ENCODE peak calls at places on chromosomes 12 and 14, in eight cellular contexts. One of them, this sample, is unnamed.
A peak's percentile ranks its signal among the peaks of the same experiment; 100 is the strongest.

GRCh38 chr12:89709994-89710872 is 1.6 kb upstream of the ATP2B1 start:
- DNase-seq in IMR-90: peak; percentile 54
- DNase-seq in left ventricle myocardium inferior: peak; percentile 63
- DNase-seq in psoas muscle: peak; percentile 83
- DNase-seq in effector memory CD4-positive, alpha-beta T cell: no peak
- DNase-seq in naive thymus-derived CD4-positive, alpha-beta T cell: peak; percentile 37
- DNase-seq in stomach: peak; percentile 52
- DNase-seq in esophagus squamous epithelium: no peak
- DNase-seq in this sample: peak; percentile 77

GRCh38 chr12:112367986-112368385 is 14.2 kb downstream of the HECTD4 start:
- DNase-seq in IMR-90: no peak
- DNase-seq in left ventricle myocardium inferior: no peak
- DNase-seq in psoas muscle: no peak
- DNase-seq in effector memory CD4-positive, alpha-beta T cell: no peak
- DNase-seq in naive thymus-derived CD4-positive, alpha-beta T cell: no peak
- DNase-seq in stomach: no peak
- DNase-seq in esophagus squamous epithelium: no peak
- DNase-seq in this sample: no peak

GRCh38 chr12:108939594-108939993 is 59.7 kb downstream of the DAO start:
- DNase-seq in IMR-90: peak; percentile 13
- DNase-seq in left ventricle myocardium inferior: no peak
- DNase-seq in psoas muscle: no peak
- DNase-seq in effector memory CD4-positive, alpha-beta T cell: no peak
- DNase-seq in naive thymus-derived CD4-positive, alpha-beta T cell: peak; percentile 5
- DNase-seq in stomach: no peak
- DNase-seq in esophagus squamous epithelium: no peak
- DNase-seq in this sample: peak; percentile 56

GRCh38 chr12:12689672-12690287 is 6.2 kb downstream of the GPR19 start:
- DNase-seq in IMR-90: peak; percentile 11
- DNase-seq in left ventricle myocardium inferior: no peak
- DNase-seq in psoas muscle: no peak
- DNase-seq in effector memory CD4-positive, alpha-beta T cell: no peak
- DNase-seq in naive thymus-derived CD4-positive, alpha-beta T cell: no peak
- DNase-seq in stomach: no peak
- DNase-seq in esophagus squamous epithelium: no peak
- DNase-seq in this sample: no peak

GRCh38 chr14:59182641-59183040 is 5.8 kb upstream of the DAAM1 start:
- DNase-seq in IMR-90: no peak
- DNase-seq in left ventricle myocardium inferior: no peak
- DNase-seq in psoas muscle: no peak
- DNase-seq in effector memory CD4-positive, alpha-beta T cell: no peak
- DNase-seq in naive thymus-derived CD4-positive, alpha-beta T cell: no peak
- DNase-seq in stomach: no peak
- DNase-seq in esophagus squamous epithelium: no peak
- DNase-seq in this sample: no peak

GRCh38 chr12:75722714-75723200 is 211.3 kb upstream of the KRR1 start:
- DNase-seq in IMR-90: peak; percentile 93
- DNase-seq in left ventricle myocardium inferior: no peak
- DNase-seq in psoas muscle: no peak
- DNase-seq in effector memory CD4-positive, alpha-beta T cell: peak; percentile 1
- DNase-seq in naive thymus-derived CD4-positive, alpha-beta T cell: no peak
- DNase-seq in stomach: no peak
- DNase-seq in esophagus squamous epithelium: no peak
- DNase-seq in this sample: no peak

GRCh38 chr12:51240971-51241370 is 2.3 kb downstream of the DAZAP2 start:
- DNase-seq in IMR-90: peak; percentile 83
- DNase-seq in left ventricle myocardium inferior: no peak
- DNase-seq in psoas muscle: no peak
- DNase-seq in effector memory CD4-positive, alpha-beta T cell: no peak
- DNase-seq in naive thymus-derived CD4-positive, alpha-beta T cell: no peak
- DNase-seq in stomach: no peak
- DNase-seq in esophagus squamous epithelium: no peak
- DNase-seq in this sample: no peak

GRCh38 chr12:61654698-61655097 is 605.5 kb upstream of the USP15 start:
- DNase-seq in IMR-90: no peak
- DNase-seq in left ventricle myocardium inferior: no peak
- DNase-seq in psoas muscle: no peak
- DNase-seq in effector memory CD4-positive, alpha-beta T cell: no peak
- DNase-seq in naive thymus-derived CD4-positive, alpha-beta T cell: no peak
- DNase-seq in stomach: no peak
- DNase-seq in esophagus squamous epithelium: no peak
- DNase-seq in this sample: no peak

GRCh38 chr12:48936379-48936979 is 11.2 kb upstream of the FKBP11 start:
- DNase-seq in IMR-90: peak; percentile 79
- DNase-seq in left ventricle myocardium inferior: peak; percentile 62
- DNase-seq in psoas muscle: peak; percentile 83
- DNase-seq in effector memory CD4-positive, alpha-beta T cell: peak; percentile 70
- DNase-seq in naive thymus-derived CD4-positive, alpha-beta T cell: peak; percentile 80
- DNase-seq in stomach: peak; percentile 78
- DNase-seq in esophagus squamous epithelium: no peak
- DNase-seq in this sample: peak; percentile 90

GRCh38 chr12:4212845-4213244 is 60.7 kb upstream of the CCND2 start:
- DNase-seq in IMR-90: no peak
- DNase-seq in left ventricle myocardium inferior: no peak
- DNase-seq in psoas muscle: no peak
- DNase-seq in effector memory CD4-positive, alpha-beta T cell: no peak
- DNase-seq in naive thymus-derived CD4-positive, alpha-beta T cell: no peak
- DNase-seq in stomach: no peak
- DNase-seq in esophagus squamous epithelium: no peak
- DNase-seq in this sample: no peak

GRCh38 chr14:38583471-38583870 is 327.6 kb upstream of the CLEC14A start:
- DNase-seq in IMR-90: no peak
- DNase-seq in left ventricle myocardium inferior: no peak
- DNase-seq in psoas muscle: no peak
- DNase-seq in effector memory CD4-positive, alpha-beta T cell: no peak
- DNase-seq in naive thymus-derived CD4-positive, alpha-beta T cell: no peak
- DNase-seq in stomach: no peak
- DNase-seq in esophagus squamous epithelium: no peak
- DNase-seq in this sample: no peak

GRCh38 chr12:82554529-82554928 is 132.2 kb upstream of the TMTC2 start:
- DNase-seq in IMR-90: no peak
- DNase-seq in left ventricle myocardium inferior: no peak
- DNase-seq in psoas muscle: no peak
- DNase-seq in effector memory CD4-positive, alpha-beta T cell: no peak
- DNase-seq in naive thymus-derived CD4-positive, alpha-beta T cell: no peak
- DNase-seq in stomach: no peak
- DNase-seq in esophagus squamous epithelium: no peak
- DNase-seq in this sample: no peak

GRCh38 chr12:119089668-119090013 is 89.1 kb upstream of the HSPB8 start:
- DNase-seq in IMR-90: no peak
- DNase-seq in left ventricle myocardium inferior: no peak
- DNase-seq in psoas muscle: no peak
- DNase-seq in effector memory CD4-positive, alpha-beta T cell: no peak
- DNase-seq in naive thymus-derived CD4-positive, alpha-beta T cell: no peak
- DNase-seq in stomach: no peak
- DNase-seq in esophagus squamous epithelium: no peak
- DNase-seq in this sample: no peak
- H3K27ac ChIP-seq in IMR-90: no peak overlapping the region
- H3K27ac ChIP-seq in left ventricle myocardium inferior: no peak overlapping the region
- H3K27ac ChIP-seq in psoas muscle: no peak overlapping the region
- H3K27ac ChIP-seq in effector memory CD4-positive, alpha-beta T cell: no peak overlapping the region
- H3K27ac ChIP-seq in naive thymus-derived CD4-positive, alpha-beta T cell: no peak overlapping the region
- H3K27ac ChIP-seq in stomach: no peak overlapping the region
- H3K27ac ChIP-seq in esophagus squamous epithelium: no peak overlapping the region
- H3K27ac ChIP-seq in this sample: no peak overlapping the region

GRCh38 chr14:22547309-22547947 is 41.6 kb downstream of the DAD1 start:
- DNase-seq in IMR-90: no peak
- DNase-seq in left ventricle myocardium inferior: peak; percentile 52
- DNase-seq in psoas muscle: peak; percentile 79
- DNase-seq in effector memory CD4-positive, alpha-beta T cell: no peak
- DNase-seq in naive thymus-derived CD4-positive, alpha-beta T cell: no peak
- DNase-seq in stomach: no peak
- DNase-seq in esophagus squamous epithelium: no peak
- DNase-seq in this sample: no peak

GRCh38 chr14:22547948-22548750 is 40.9 kb downstream of the DAD1 start:
- DNase-seq in IMR-90: no peak
- DNase-seq in left ventricle myocardium inferior: no peak
- DNase-seq in psoas muscle: no peak
- DNase-seq in effector memory CD4-positive, alpha-beta T cell: no peak
- DNase-seq in naive thymus-derived CD4-positive, alpha-beta T cell: no peak
- DNase-seq in stomach: no peak
- DNase-seq in esophagus squamous epithelium: no peak
- DNase-seq in this sample: no peak

GRCh38 chr14:22545842-22546721 is 42.9 kb downstream of the DAD1 start:
- DNase-seq in IMR-90: peak; percentile 89
- DNase-seq in left ventricle myocardium inferior: no peak
- DNase-seq in psoas muscle: no peak
- DNase-seq in effector memory CD4-positive, alpha-beta T cell: no peak
- DNase-seq in naive thymus-derived CD4-positive, alpha-beta T cell: no peak
- DNase-seq in stomach: no peak
- DNase-seq in esophagus squamous epithelium: no peak
- DNase-seq in this sample: peak; percentile 50

GRCh38 chr14:22544881-22545420 is 44.1 kb downstream of the DAD1 start:
- DNase-seq in IMR-90: no peak
- DNase-seq in left ventricle myocardium inferior: no peak
- DNase-seq in psoas muscle: no peak
- DNase-seq in effector memory CD4-positive, alpha-beta T cell: no peak
- DNase-seq in naive thymus-derived CD4-positive, alpha-beta T cell: no peak
- DNase-seq in stomach: no peak
- DNase-seq in esophagus squamous epithelium: no peak
- DNase-seq in this sample: no peak

GRCh38 chr14:22546722-22547071 is 42.3 kb downstream of the DAD1 start:
- DNase-seq in IMR-90: no peak
- DNase-seq in left ventricle myocardium inferior: no peak
- DNase-seq in psoas muscle: no peak
- DNase-seq in effector memory CD4-positive, alpha-beta T cell: no peak
- DNase-seq in naive thymus-derived CD4-positive, alpha-beta T cell: no peak
- DNase-seq in stomach: no peak
- DNase-seq in esophagus squamous epithelium: no peak
- DNase-seq in this sample: no peak
- H3K27ac ChIP-seq in IMR-90: no peak overlapping the region
- H3K27ac ChIP-seq in left ventricle myocardium inferior: peak overlapping the region; percentile 79
- H3K27ac ChIP-seq in psoas muscle: peak overlapping the region; percentile 66
- H3K27ac ChIP-seq in effector memory CD4-positive, alpha-beta T cell: peak overlapping the region; percentile 99
- H3K27ac ChIP-seq in naive thymus-derived CD4-positive, alpha-beta T cell: peak overlapping the region; percentile 90
- H3K27ac ChIP-seq in stomach: peak overlapping the region; percentile 49
- H3K27ac ChIP-seq in esophagus squamous epithelium: peak overlapping the region; percentile 60
- H3K27ac ChIP-seq in this sample: no peak overlapping the region

GRCh38 chr12:28814246-28814645 is 334.8 kb upstream of the FAR2 start:
- DNase-seq in IMR-90: no peak
- DNase-seq in left ventricle myocardium inferior: no peak
- DNase-seq in psoas muscle: no peak
- DNase-seq in effector memory CD4-positive, alpha-beta T cell: no peak
- DNase-seq in naive thymus-derived CD4-positive, alpha-beta T cell: no peak
- DNase-seq in stomach: no peak
- DNase-seq in esophagus squamous epithelium: no peak
- DNase-seq in this sample: no peak

GRCh38 chr12:28807535-28807934 is 341.5 kb upstream of the FAR2 start:
- DNase-seq in IMR-90: no peak
- DNase-seq in left ventricle myocardium inferior: no peak
- DNase-seq in psoas muscle: no peak
- DNase-seq in effector memory CD4-positive, alpha-beta T cell: no peak
- DNase-seq in naive thymus-derived CD4-positive, alpha-beta T cell: no peak
- DNase-seq in stomach: no peak
- DNase-seq in esophagus squamous epithelium: no peak
- DNase-seq in this sample: no peak

GRCh38 chr12:28811457-28811856 is 337.6 kb upstream of the FAR2 start:
- DNase-seq in IMR-90: no peak
- DNase-seq in left ventricle myocardium inferior: no peak
- DNase-seq in psoas muscle: no peak
- DNase-seq in effector memory CD4-positive, alpha-beta T cell: no peak
- DNase-seq in naive thymus-derived CD4-positive, alpha-beta T cell: no peak
- DNase-seq in stomach: no peak
- DNase-seq in esophagus squamous epithelium: no peak
- DNase-seq in this sample: no peak
- H3K27ac ChIP-seq in IMR-90: no peak overlapping the region
- H3K27ac ChIP-seq in left ventricle myocardium inferior: no peak overlapping the region
- H3K27ac ChIP-seq in psoas muscle: no peak overlapping the region
- H3K27ac ChIP-seq in effector memory CD4-positive, alpha-beta T cell: no peak overlapping the region
- H3K27ac ChIP-seq in naive thymus-derived CD4-positive, alpha-beta T cell: no peak overlapping the region
- H3K27ac ChIP-seq in stomach: no peak overlapping the region
- H3K27ac ChIP-seq in esophagus squamous epithelium: no peak overlapping the region
- H3K27ac ChIP-seq in this sample: no peak overlapping the region

GRCh38 chr14:75049136-75049535 is 2.1 kb downstream of the MLH3 start:
- DNase-seq in IMR-90: no peak
- DNase-seq in left ventricle myocardium inferior: no peak
- DNase-seq in psoas muscle: no peak
- DNase-seq in effector memory CD4-positive, alpha-beta T cell: no peak
- DNase-seq in naive thymus-derived CD4-positive, alpha-beta T cell: no peak
- DNase-seq in stomach: no peak
- DNase-seq in esophagus squamous epithelium: no peak
- DNase-seq in this sample: no peak

GRCh38 chr14:75051556-75051899 is 261 bp upstream of the MLH3 start:
- DNase-seq in IMR-90: no peak
- DNase-seq in left ventricle myocardium inferior: no peak
- DNase-seq in psoas muscle: no peak
- DNase-seq in effector memory CD4-positive, alpha-beta T cell: no peak
- DNase-seq in naive thymus-derived CD4-positive, alpha-beta T cell: no peak
- DNase-seq in stomach: no peak
- DNase-seq in esophagus squamous epithelium: no peak
- DNase-seq in this sample: no peak

GRCh38 chr14:75049731-75050201 is 1.5 kb downstream of the MLH3 start:
- DNase-seq in IMR-90: no peak
- DNase-seq in left ventricle myocardium inferior: no peak
- DNase-seq in psoas muscle: no peak
- DNase-seq in effector memory CD4-positive, alpha-beta T cell: no peak
- DNase-seq in naive thymus-derived CD4-positive, alpha-beta T cell: no peak
- DNase-seq in stomach: no peak
- DNase-seq in esophagus squamous epithelium: no peak
- DNase-seq in this sample: no peak

GRCh38 chr14:75053396-75054289 is 2.4 kb upstream of the MLH3 start:
- DNase-seq in IMR-90: no peak
- DNase-seq in left ventricle myocardium inferior: no peak
- DNase-seq in psoas muscle: no peak
- DNase-seq in effector memory CD4-positive, alpha-beta T cell: no peak
- DNase-seq in naive thymus-derived CD4-positive, alpha-beta T cell: no peak
- DNase-seq in stomach: no peak
- DNase-seq in esophagus squamous epithelium: no peak
- DNase-seq in this sample: no peak

DNA sequence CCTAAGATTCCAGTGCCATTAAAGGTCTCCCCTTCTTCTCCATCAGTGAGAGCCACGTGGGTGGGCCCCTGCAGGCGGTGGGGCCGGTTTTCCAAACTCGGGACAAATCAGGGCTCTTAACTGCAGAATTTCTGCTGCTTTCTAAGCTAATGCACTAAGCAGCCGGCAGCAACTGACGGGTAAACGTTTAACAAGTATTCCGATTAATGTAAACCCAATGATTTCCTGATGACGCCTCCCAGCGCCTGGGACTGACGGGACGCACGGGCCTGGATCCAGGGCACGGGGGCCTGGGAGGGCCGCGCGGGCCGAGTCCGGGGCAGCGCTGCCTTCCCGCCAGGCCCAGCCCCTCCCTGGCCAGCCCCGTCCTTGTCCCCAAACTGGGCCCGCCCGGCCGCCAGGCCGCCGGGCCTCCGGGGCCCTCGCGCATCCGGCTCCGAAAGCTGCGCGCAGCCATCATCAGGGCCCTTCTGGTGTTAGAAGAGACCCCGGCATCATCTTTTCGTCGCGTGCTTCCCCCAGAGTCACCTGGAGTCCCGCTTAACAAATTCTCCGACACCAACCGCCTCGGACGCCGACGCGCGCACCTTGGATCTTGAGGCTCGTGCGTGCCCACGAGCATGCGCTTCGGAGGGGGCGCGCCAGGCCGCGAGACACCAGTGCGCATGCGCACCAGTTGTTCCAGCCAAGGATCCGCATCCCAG is at the start of gene MLH3:
- DNase-seq in IMR-90: peak; percentile 64
- DNase-seq in left ventricle myocardium inferior: peak; percentile 86
- DNase-seq in psoas muscle: peak; percentile 93
- DNase-seq in effector memory CD4-positive, alpha-beta T cell: peak; percentile 68
- DNase-seq in naive thymus-derived CD4-positive, alpha-beta T cell: peak; percentile 82
- DNase-seq in stomach: peak; percentile 81
- DNase-seq in esophagus squamous epithelium: peak; percentile 1
- DNase-seq in this sample: peak; percentile 96
- H3K27ac ChIP-seq in IMR-90: peak within 1 kb of the TSS; percentile 78
- H3K27ac ChIP-seq in left ventricle myocardium inferior: peak within 1 kb of the TSS; percentile 91
- H3K27ac ChIP-seq in psoas muscle: peak within 1 kb of the TSS; percentile 89
- H3K27ac ChIP-seq in effector memory CD4-positive, alpha-beta T cell: peak within 1 kb of the TSS; percentile 75
- H3K27ac ChIP-seq in naive thymus-derived CD4-positive, alpha-beta T cell: peak within 1 kb of the TSS; percentile 86
- H3K27ac ChIP-seq in stomach: peak within 1 kb of the TSS; percentile 85
- H3K27ac ChIP-seq in esophagus squamous epithelium: peak within 1 kb of the TSS; percentile 81
- H3K27ac ChIP-seq in this sample: no peak within 1 kb of the TSS

GRCh38 chr14:103316723-103317122 is 17.3 kb upstream of the EIF5 start:
- DNase-seq in IMR-90: no peak
- DNase-seq in left ventricle myocardium inferior: no peak
- DNase-seq in psoas muscle: no peak
- DNase-seq in effector memory CD4-positive, alpha-beta T cell: no peak
- DNase-seq in naive thymus-derived CD4-positive, alpha-beta T cell: no peak
- DNase-seq in stomach: no peak
- DNase-seq in esophagus squamous epithelium: no peak
- DNase-seq in this sample: no peak
- H3K27ac ChIP-seq in IMR-90: no peak overlapping the region
- H3K27ac ChIP-seq in left ventricle myocardium inferior: no peak overlapping the region
- H3K27ac ChIP-seq in psoas muscle: no peak overlapping the region
- H3K27ac ChIP-seq in effector memory CD4-positive, alpha-beta T cell: no peak overlapping the region
- H3K27ac ChIP-seq in naive thymus-derived CD4-positive, alpha-beta T cell: no peak overlapping the region
- H3K27ac ChIP-seq in stomach: no peak overlapping the region
- H3K27ac ChIP-seq in esophagus squamous epithelium: no peak overlapping the region
- H3K27ac ChIP-seq in this sample: no peak overlapping the region

This sample was measured in neural progenitor cell.